ENCODE peak calls at places on chromosome 18, in six cellular contexts. One of them, this sample, is unnamed.

GRCh38 chr18:51193621-51194287 is 3.7 kb downstream of the MEX3C start:
- DNase-seq in NB4: no peak
- DNase-seq in HepG2: no peak
- DNase-seq in A549: no peak
- DNase-seq in GM12878: no peak
- DNase-seq in K562: no peak
- DNase-seq in this sample: peak; percentile 33

GRCh38 chr18:50453014-50453680 is 78.3 kb downstream of the SKA1 start:
- DNase-seq in NB4: no peak
- DNase-seq in HepG2: no peak
- DNase-seq in A549: no peak
- DNase-seq in GM12878: no peak
- DNase-seq in K562: no peak
- DNase-seq in this sample: no peak

GRCh38 chr18:74110983-74111382 is 36.7 kb downstream of the FBXO15 start:
- DNase-seq in NB4: no peak
- DNase-seq in HepG2: no peak
- DNase-seq in A549: no peak
- DNase-seq in GM12878: no peak
- DNase-seq in K562: no peak
- DNase-seq in this sample: no peak

GRCh38 chr18:777021-777420 is 35.0 kb downstream of the YES1 start:
- DNase-seq in NB4: no peak
- DNase-seq in HepG2: no peak
- DNase-seq in A549: no peak
- DNase-seq in GM12878: no peak
- DNase-seq in K562: no peak
- DNase-seq in this sample: peak; percentile 79

GRCh38 chr18:45334188-45334587 is 281.1 kb upstream of the SLC14A2 start:
- DNase-seq in NB4: no peak
- DNase-seq in HepG2: no peak
- DNase-seq in A549: no peak
- DNase-seq in GM12878: no peak
- DNase-seq in K562: no peak
- DNase-seq in this sample: no peak

GRCh38 chr18:52903858-52904257 is 563.9 kb downstream of the DCC start:
- DNase-seq in NB4: peak; percentile 46
- DNase-seq in HepG2: peak; percentile 11
- DNase-seq in A549: peak; percentile 26
- DNase-seq in GM12878: no peak
- DNase-seq in K562: no peak
- DNase-seq in this sample: no peak

GRCh38 chr18:61998957-61999356 is 106.2 kb upstream of the RNF152 start:
- DNase-seq in NB4: no peak
- DNase-seq in HepG2: no peak
- DNase-seq in A549: no peak
- DNase-seq in GM12878: no peak
- DNase-seq in K562: no peak
- DNase-seq in this sample: peak; percentile 95

GRCh38 chr18:59238385-59238784 is 18.4 kb downstream of the GRP start:
- DNase-seq in NB4: no peak
- DNase-seq in HepG2: no peak
- DNase-seq in A549: no peak
- DNase-seq in GM12878: no peak
- DNase-seq in K562: no peak
- DNase-seq in this sample: no peak

GRCh38 chr18:50578030-50578429 is 18.1 kb downstream of the MAPK4 start:
- DNase-seq in NB4: peak; percentile 11
- DNase-seq in HepG2: no peak
- DNase-seq in A549: no peak
- DNase-seq in GM12878: no peak
- DNase-seq in K562: no peak
- DNase-seq in this sample: no peak

GRCh38 chr18:76348267-76349066 is 146.6 kb downstream of the ZNF516 start:
- DNase-seq in NB4: no peak
- DNase-seq in HepG2: peak; percentile 81
- DNase-seq in A549: no peak
- DNase-seq in GM12878: no peak
- DNase-seq in K562: no peak
- DNase-seq in this sample: no peak

GRCh38 chr18:68984342-68984741 is 186.5 kb downstream of the CCDC102B start:
- DNase-seq in NB4: no peak
- DNase-seq in HepG2: no peak
- DNase-seq in A549: no peak
- DNase-seq in GM12878: no peak
- DNase-seq in K562: no peak
- DNase-seq in this sample: no peak

GRCh38 chr18:66346833-66347595 is 256.9 kb downstream of the CDH19 start:
- DNase-seq in NB4: no peak
- DNase-seq in HepG2: no peak
- DNase-seq in A549: no peak
- DNase-seq in GM12878: no peak
- DNase-seq in K562: no peak
- DNase-seq in this sample: no peak

GRCh38 chr18:24734058-24734457 is 273.6 kb downstream of the HRH4 start:
- DNase-seq in NB4: peak; percentile 19
- DNase-seq in HepG2: peak; percentile 16
- DNase-seq in A549: peak; percentile 17
- DNase-seq in GM12878: no peak
- DNase-seq in K562: no peak
- DNase-seq in this sample: no peak
- TF ChIP-seq MYC in NB4: no peak
- TF ChIP-seq MYC in HepG2: no peak
- TF ChIP-seq MYC in A549: no peak
- TF ChIP-seq MYC in GM12878: no peak
- TF ChIP-seq MYC in K562: no peak
- TF ChIP-seq MYC in this sample: no peak

DNA sequence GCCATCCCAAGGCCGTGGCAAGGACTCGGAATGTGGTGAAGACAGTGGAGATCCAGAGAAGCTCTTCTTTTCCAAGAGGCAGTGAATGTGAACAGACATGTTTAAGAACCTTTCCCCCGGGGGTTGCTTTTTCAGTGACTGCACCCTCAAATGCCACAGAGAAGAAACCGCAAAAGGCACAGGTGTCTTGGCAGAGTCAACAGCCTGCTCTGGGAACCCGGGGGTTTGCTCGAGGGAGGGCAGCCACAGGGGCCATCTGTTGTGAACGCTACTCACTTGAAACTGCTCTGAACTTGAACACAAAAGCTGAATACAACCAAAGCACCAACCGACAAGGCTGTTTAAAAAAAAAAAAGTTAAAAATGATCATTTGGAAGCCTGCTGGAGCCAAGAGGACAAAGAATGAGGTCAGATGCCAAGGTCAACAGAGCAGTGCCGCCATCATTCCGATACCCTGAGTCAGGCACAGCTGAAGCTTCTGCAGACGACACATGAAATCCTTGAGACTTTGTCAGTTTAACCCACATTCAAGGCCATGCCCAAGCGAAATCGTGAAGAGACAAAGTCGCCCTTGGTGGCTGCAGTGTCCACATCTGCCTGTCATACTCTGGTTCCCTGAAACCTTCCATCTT is 47.4 kb downstream of the PSMG2 start:
- DNase-seq in NB4: peak; percentile 42
- DNase-seq in HepG2: no peak
- DNase-seq in A549: no peak
- DNase-seq in GM12878: peak; percentile 23
- DNase-seq in K562: no peak
- DNase-seq in this sample: no peak
- TF ChIP-seq MYC in NB4: no peak
- TF ChIP-seq MYC in HepG2: no peak
- TF ChIP-seq MYC in A549: no peak
- TF ChIP-seq MYC in GM12878: no peak
- TF ChIP-seq MYC in K562: no peak
- TF ChIP-seq MYC in this sample: no peak

GRCh38 chr18:9741821-9742541 is 33.9 kb downstream of the RAB31 start:
- DNase-seq in NB4: peak; percentile 44
- DNase-seq in HepG2: peak; percentile 29
- DNase-seq in A549: peak; percentile 43
- DNase-seq in GM12878: no peak
- DNase-seq in K562: no peak
- DNase-seq in this sample: peak; percentile 38
- TF ChIP-seq MYC in NB4: no peak
- TF ChIP-seq MYC in HepG2: no peak
- TF ChIP-seq MYC in A549: no peak
- TF ChIP-seq MYC in GM12878: no peak
- TF ChIP-seq MYC in K562: no peak
- TF ChIP-seq MYC in this sample: no peak

GRCh38 chr18:47717257-47717656 is 213.2 kb downstream of the SMAD2 start:
- DNase-seq in NB4: no peak
- DNase-seq in HepG2: no peak
- DNase-seq in A549: no peak
- DNase-seq in GM12878: no peak
- DNase-seq in K562: no peak
- DNase-seq in this sample: no peak

GRCh38 chr18:47720741-47721140 is 209.7 kb downstream of the SMAD2 start:
- DNase-seq in NB4: no peak
- DNase-seq in HepG2: no peak
- DNase-seq in A549: no peak
- DNase-seq in GM12878: no peak
- DNase-seq in K562: no peak
- DNase-seq in this sample: no peak

GRCh38 chr18:47718646-47719045 is 211.8 kb downstream of the SMAD2 start:
- DNase-seq in NB4: no peak
- DNase-seq in HepG2: no peak
- DNase-seq in A549: no peak
- DNase-seq in GM12878: no peak
- DNase-seq in K562: no peak
- DNase-seq in this sample: no peak

GRCh38 chr18:47716632-47717185 is 213.8 kb downstream of the SMAD2 start:
- DNase-seq in NB4: no peak
- DNase-seq in HepG2: no peak
- DNase-seq in A549: no peak
- DNase-seq in GM12878: no peak
- DNase-seq in K562: no peak
- DNase-seq in this sample: no peak

GRCh38 chr18:47719096-47719780 is 211.2 kb downstream of the SMAD2 start:
- DNase-seq in NB4: no peak
- DNase-seq in HepG2: no peak
- DNase-seq in A549: no peak
- DNase-seq in GM12878: no peak
- DNase-seq in K562: no peak
- DNase-seq in this sample: no peak
- TF ChIP-seq MYC in NB4: no peak
- TF ChIP-seq MYC in HepG2: no peak
- TF ChIP-seq MYC in A549: no peak
- TF ChIP-seq MYC in GM12878: no peak
- TF ChIP-seq MYC in K562: no peak
- TF ChIP-seq MYC in this sample: no peak

GRCh38 chr18:3689986-3690681 is 240.2 kb downstream of the TGIF1 start:
- DNase-seq in NB4: no peak
- DNase-seq in HepG2: no peak
- DNase-seq in A549: no peak
- DNase-seq in GM12878: no peak
- DNase-seq in K562: no peak
- DNase-seq in this sample: no peak

GRCh38 chr18:3692113-3692621 is 242.2 kb downstream of the TGIF1 start:
- DNase-seq in NB4: no peak
- DNase-seq in HepG2: peak; percentile 10
- DNase-seq in A549: peak; percentile 43
- DNase-seq in GM12878: no peak
- DNase-seq in K562: no peak
- DNase-seq in this sample: no peak

GRCh38 chr18:3689091-3689490 is 239.1 kb downstream of the TGIF1 start:
- DNase-seq in NB4: no peak
- DNase-seq in HepG2: no peak
- DNase-seq in A549: no peak
- DNase-seq in GM12878: no peak
- DNase-seq in K562: no peak
- DNase-seq in this sample: no peak

GRCh38 chr18:3690682-3691066 is 240.7 kb downstream of the TGIF1 start:
- DNase-seq in NB4: no peak
- DNase-seq in HepG2: no peak
- DNase-seq in A549: no peak
- DNase-seq in GM12878: no peak
- DNase-seq in K562: no peak
- DNase-seq in this sample: no peak

GRCh38 chr18:3688682-3689081 is 238.7 kb downstream of the TGIF1 start:
- DNase-seq in NB4: no peak
- DNase-seq in HepG2: no peak
- DNase-seq in A549: peak; percentile 83
- DNase-seq in GM12878: no peak
- DNase-seq in K562: no peak
- DNase-seq in this sample: no peak
- TF ChIP-seq MYC in NB4: no peak
- TF ChIP-seq MYC in HepG2: no peak
- TF ChIP-seq MYC in A549: no peak
- TF ChIP-seq MYC in GM12878: no peak
- TF ChIP-seq MYC in K562: no peak
- TF ChIP-seq MYC in this sample: no peak

DNA sequence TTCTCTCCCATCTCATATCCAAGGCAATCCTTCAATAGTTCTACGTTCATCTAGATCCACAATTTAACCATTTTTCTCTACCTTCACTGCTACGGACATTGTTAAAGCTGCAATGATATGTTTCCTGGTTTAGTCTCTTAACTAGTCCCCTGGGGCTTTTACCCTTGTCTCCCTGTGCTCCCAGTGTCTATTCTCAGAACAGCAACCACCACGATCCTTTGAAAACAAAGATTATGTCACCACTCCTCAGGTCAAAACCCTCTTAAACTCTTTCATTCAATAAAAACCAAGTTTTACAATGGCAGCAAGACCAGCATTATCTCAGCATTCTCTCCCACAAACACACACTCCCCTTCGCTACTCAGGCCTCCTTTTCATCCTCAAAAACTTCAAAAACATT is 298.2 kb upstream of the CHST9 start:
- DNase-seq in NB4: peak; percentile 35
- DNase-seq in HepG2: no peak
- DNase-seq in A549: no peak
- DNase-seq in GM12878: no peak
- DNase-seq in K562: no peak
- DNase-seq in this sample: no peak
- TF ChIP-seq MYC in NB4: no peak
- TF ChIP-seq MYC in HepG2: no peak
- TF ChIP-seq MYC in A549: no peak
- TF ChIP-seq MYC in GM12878: no peak
- TF ChIP-seq MYC in K562: no peak
- TF ChIP-seq MYC in this sample: no peak

DNA sequence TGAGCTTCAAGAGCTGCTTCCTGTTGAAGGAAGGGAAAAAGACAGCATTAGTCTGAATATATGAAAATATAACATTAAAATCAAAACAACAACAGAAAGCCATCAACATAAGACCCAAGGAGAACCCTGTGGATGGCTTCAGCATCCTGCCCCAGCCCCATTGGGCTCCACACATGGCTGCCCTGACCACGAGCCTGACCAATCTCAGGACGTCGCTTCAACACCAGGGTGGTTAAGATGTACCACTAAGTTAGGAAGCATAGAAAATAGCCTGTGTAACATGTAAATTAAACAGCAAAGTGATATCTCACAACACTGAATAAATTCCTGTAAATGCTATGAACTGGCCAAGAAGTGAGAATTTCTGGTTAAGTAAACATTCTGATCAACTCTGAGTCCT is 77.2 kb upstream of the CD226 start:
- DNase-seq in NB4: no peak
- DNase-seq in HepG2: no peak
- DNase-seq in A549: no peak
- DNase-seq in GM12878: no peak
- DNase-seq in K562: no peak
- DNase-seq in this sample: no peak
- TF ChIP-seq MYC in NB4: no peak
- TF ChIP-seq MYC in HepG2: no peak
- TF ChIP-seq MYC in A549: no peak
- TF ChIP-seq MYC in GM12878: no peak
- TF ChIP-seq MYC in K562: no peak
- TF ChIP-seq MYC in this sample: no peak